ENCODE peak calls at places on chromosomes 13 and 19, in ten cellular contexts. N, Y, A, E, X, T, V, O, I and L are unnamed samples.
A peak's percentile ranks its signal among the peaks of the same experiment; 100 is the strongest.

GRCh38 chr13:98869408-98870090 is 108.3 kb downstream of the DOCK9 start:
- DNase-seq in O (no peak), X (no peak), I (peak; percentile 5), E (no peak), Y (no peak), N (no peak), V (no peak), T (no peak), A (no peak), L (no peak)

GRCh38 chr19:15142313-15142712 is 35.1 kb downstream of the SYDE1 start:
- DNase-seq in A (no peak), O (no peak), Y (no peak), T (no peak), I (no peak), E (no peak), X (no peak), N (no peak), V (no peak), L (no peak)

GRCh38 chr19:4722671-4723464 is 774 bp downstream of the DPP9 start:
- DNase-seq in V (no peak), I (peak; percentile 42), Y (no peak), E (no peak), T (no peak), A (no peak), O (no peak), N (no peak), X (peak; percentile 30), L (no peak)

GRCh38 chr19:14002571-14003278 is 3.4 kb downstream of the RFX1 start:
- DNase-seq in N (peak; percentile 59), A (no peak), X (no peak), O (no peak), E (no peak), V (no peak), T (peak; percentile 8), Y (no peak), I (no peak), L (no peak)

GRCh38 chr13:40682449-40683240 is 16.2 kb upstream of the FOXO1 start:
- DNase-seq in O (no peak), Y (no peak), V (peak; percentile 35), T (no peak), I (peak; percentile 64), A (no peak), X (no peak), N (no peak), E (no peak), L (no peak)

GRCh38 chr19:46372901-46373572 is 26.1 kb downstream of the PPP5C start:
- DNase-seq in I (peak; percentile 5), N (peak; percentile 69), A (no peak), T (no peak), E (no peak), O (peak; percentile 54), X (no peak), Y (no peak), V (no peak), L (no peak)

GRCh38 chr13:34733720-34734119 is 208.3 kb upstream of the NBEA start:
- DNase-seq in E (no peak), O (no peak), V (no peak), Y (no peak), A (no peak), N (no peak), T (no peak), X (no peak), I (no peak), L (peak; percentile 99)

GRCh38 chr19:18776736-18777135 is 14.4 kb downstream of the COMP start:
- DNase-seq in T (no peak), I (peak; percentile 54), X (no peak), O (no peak), N (no peak), Y (no peak), A (no peak), V (no peak), E (no peak), L (no peak)

GRCh38 chr19:48390188-48391099 is 907 bp downstream of the KDELR1 start:
- DNase-seq in V (peak; percentile 64), O (peak; percentile 81), N (peak; percentile 91), T (peak; percentile 31), E (no peak), X (peak; percentile 56), I (no peak), Y (no peak), A (peak; percentile 44), L (no peak)

GRCh38 chr19:51271015-51271600 is 20.2 kb downstream of the SIGLECL1 start:
- DNase-seq in I (no peak), E (no peak), T (no peak), Y (no peak), V (no peak), O (peak; percentile 34), X (no peak), N (peak; percentile 71), A (no peak), L (no peak)

GRCh38 chr19:57026476-57026875 is 93.3 kb upstream of the USP29 start:
- DNase-seq in N (no peak), Y (no peak), V (no peak), I (no peak), X (no peak), E (no peak), A (no peak), T (no peak), O (no peak), L (no peak)

GRCh38 chr13:90686438-90686837 is 661.0 kb upstream of the MIR17HG start:
- DNase-seq in O (no peak), V (no peak), A (no peak), Y (no peak), E (peak; percentile 83), T (no peak), I (peak; percentile 53), N (no peak), X (no peak), L (no peak)

GRCh38 chr13:39603424-39603947 is 493 bp upstream of the LHFPL6 start:
- DNase-seq in Y (no peak), X (no peak), N (no peak), A (no peak), I (peak; percentile 16), T (no peak), O (peak; percentile 26), V (peak; percentile 45), E (no peak), L (no peak)

GRCh38 chr13:33642374-33643065 is 175.4 kb upstream of the RFC3 start:
- DNase-seq in Y (no peak), N (no peak), V (no peak), I (peak; percentile 32), O (no peak), E (no peak), X (no peak), A (no peak), T (no peak), L (no peak)

GRCh38 chr13:106176103-106176502 is 359.4 kb downstream of the EFNB2 start:
- DNase-seq in N (no peak), X (no peak), I (no peak), V (no peak), O (no peak), E (no peak), A (no peak), T (no peak), Y (no peak), L (no peak)

GRCh38 chr19:6740589-6741348 is 1.3 kb downstream of the TRIP10 start:
- DNase-seq in T (no peak), O (peak; percentile 75), X (no peak), A (peak; percentile 16), E (no peak), N (peak; percentile 90), Y (no peak), I (peak; percentile 55), V (no peak), L (no peak)